ENCODE peak calls at places on chromosomes 4 and X, in four cellular contexts. L, S, W and N are unnamed samples.

GRCh38 chr4:122827899-122828601 is 1.4 kb downstream of the FGF2 start:
- DNase-seq in W (peak; percentile 82), S (no peak), L (peak; percentile 65), N (peak; percentile 89)

GRCh38 chr4:138953962-138954371 is 61.6 kb upstream of the NOCT start:
- DNase-seq in S (no peak), L (no peak), W (no peak), N (no peak)

GRCh38 chrX:49155243-49155899 is 7.2 kb upstream of the MAGIX start:
- DNase-seq in W (peak; percentile 83), L (no peak), S (no peak), N (peak; percentile 45)

GRCh38 chr4:6198768-6199343 is 1.5 kb downstream of the JAKMIP1 start:
- DNase-seq in L (no peak), W (peak; percentile 54), S (peak; percentile 52), N (no peak)

GRCh38 chr4:53497446-53498069 is 93.7 kb downstream of the LNX1 start:
- DNase-seq in L (no peak), W (peak; percentile 79), S (no peak), N (no peak)

GRCh38 chrX:44974462-44974861 is 101.5 kb downstream of the KDM6A start:
- DNase-seq in W (no peak), L (no peak), S (no peak), N (no peak)

GRCh38 chr4:109701566-109702399 is 1.5 kb downstream of the CASP6 start:
- DNase-seq in L (peak; percentile 31), S (no peak), W (no peak), N (peak; percentile 29)

GRCh38 chr4:184538023-184538599 is 63.8 kb upstream of the IRF2 start:
- DNase-seq in L (no peak), S (peak; percentile 62), W (peak; percentile 96), N (peak; percentile 67)

DNA sequence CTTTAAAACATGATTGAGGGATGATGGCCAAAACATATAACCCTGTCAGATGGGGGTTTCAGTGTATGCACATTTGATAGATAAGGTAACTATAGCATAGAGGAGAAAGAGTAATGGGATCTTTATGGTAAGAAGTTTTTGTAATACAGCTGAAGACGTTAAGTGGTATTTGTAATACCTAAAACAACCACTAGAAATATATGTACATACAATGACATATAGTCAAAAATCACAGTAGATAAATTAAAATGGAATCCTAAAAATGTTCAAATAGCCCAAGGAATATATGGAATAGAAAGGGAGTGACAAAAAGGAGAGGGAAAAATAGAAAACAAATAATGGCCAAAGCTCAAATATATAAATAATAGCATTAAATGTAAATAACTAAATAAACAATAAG is 371.3 kb upstream of the FSTL5 start:
- DNase-seq in W (no peak), L (no peak), S (no peak), N (no peak)
- TF ChIP-seq CTCF in W (no peak), L (no peak), S (peak; percentile 66), N (no peak)

DNA sequence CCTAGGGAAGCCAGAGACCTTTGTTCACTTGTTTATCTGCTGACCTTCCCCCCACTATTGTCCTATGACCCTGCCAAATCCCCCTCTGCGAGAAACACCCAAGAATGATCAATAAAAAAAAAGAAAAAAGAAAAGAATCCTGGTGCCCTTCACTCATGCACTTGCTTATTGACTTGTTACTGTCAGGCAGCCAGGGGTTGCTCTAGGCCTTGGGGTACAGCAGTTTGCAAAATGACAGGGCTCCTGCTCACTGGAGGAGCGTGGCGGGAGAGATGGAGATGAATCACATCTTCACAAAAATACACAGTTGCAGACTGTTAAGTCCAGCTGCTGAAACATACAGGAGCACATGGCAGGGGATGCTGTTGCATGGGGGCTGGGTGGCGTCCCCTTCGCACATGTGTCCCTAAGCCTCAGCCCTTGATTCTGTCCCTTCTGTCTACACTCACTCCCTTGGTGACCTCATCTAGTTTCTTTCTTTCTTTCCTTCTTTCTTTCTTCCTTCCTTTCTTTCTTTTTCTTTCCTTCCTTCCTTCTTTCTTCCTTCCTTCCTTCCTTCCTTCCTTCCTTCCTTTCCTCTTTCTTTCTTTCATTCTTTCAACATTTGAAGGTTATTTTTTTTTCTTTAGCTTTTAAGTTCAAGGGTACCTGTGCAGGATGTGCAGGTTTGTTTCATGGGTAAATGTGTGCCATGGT is 16.9 kb upstream of the TMEM271 start:
- DNase-seq in S (peak; percentile 53), W (no peak), L (no peak), N (no peak)
- TF ChIP-seq CTCF in S (no peak), W (no peak), L (no peak), N (no peak)

DNA sequence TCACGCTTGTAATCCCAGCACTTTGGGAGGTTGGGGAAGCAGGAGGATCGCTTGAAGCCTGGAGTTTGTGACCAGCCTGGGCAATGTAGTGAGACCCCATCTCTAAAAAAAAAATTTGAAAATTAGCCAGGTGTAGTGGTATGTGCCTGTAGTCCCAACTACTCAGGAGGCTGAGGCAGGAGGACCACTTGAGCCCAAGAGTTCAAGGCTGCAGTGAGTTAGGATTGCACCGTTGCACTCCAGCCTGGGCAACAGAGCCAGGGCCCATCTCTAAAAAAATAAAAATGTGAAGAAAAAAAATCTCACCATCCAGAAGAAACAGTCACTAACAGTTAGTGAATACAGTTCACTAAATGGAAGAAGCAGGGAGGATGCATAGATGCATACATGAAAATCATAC is 34.8 kb downstream of the TMEM271 start:
- DNase-seq in S (no peak), W (no peak), L (no peak), N (no peak)
- TF ChIP-seq CTCF in S (no peak), W (no peak), L (no peak), N (no peak)

GRCh38 chrX:149312097-149312496 is 193.0 kb downstream of the IDS start:
- DNase-seq in S (no peak), W (no peak), L (no peak), N (no peak)
- TF ChIP-seq CTCF in S (no peak), W (no peak), L (no peak), N (no peak)